ENCODE peak calls at places on chromosomes 3 and 15, in nine cellular contexts. A is uterus, P is thoracic aorta, T is upper lobe of left lung, K is fibroblast of lung, E is HFF-Myc, I is IMR-90, Q is endodermal cell, B is skeletal muscle cell. D is an unnamed sample.

GRCh38 chr15:65653341-65653740 is 31.6 kb downstream of the SLC24A1 start:
- DNase-seq in E (no peak), Q (no peak), A (no peak), K (peak; percentile 38), P (no peak), T (no peak), B (no peak), I (peak; percentile 64), D (no peak)

GRCh38 chr15:28115871-28116270 is 16.8 kb upstream of the OCA2 start:
- DNase-seq in B (no peak), T (no peak), I (no peak), A (no peak), E (no peak), P (no peak), K (no peak), Q (no peak), D (no peak)

GRCh38 chr15:35757323-35757722 is 211.4 kb upstream of the DPH6 start:
- DNase-seq in Q (no peak), A (no peak), T (no peak), K (no peak), P (no peak), B (no peak), E (no peak), I (no peak), D (no peak)

GRCh38 chr3:105394177-105394576 is 27.5 kb downstream of the ALCAM start:
- DNase-seq in I (no peak), K (peak; percentile 95), E (no peak), A (no peak), B (peak; percentile 68), P (no peak), Q (peak; percentile 43), T (no peak), D (no peak)

GRCh38 chr3:40876496-40876895 is 322.8 kb upstream of the CTNNB1 start:
- DNase-seq in K (peak; percentile 35), P (no peak), I (no peak), B (no peak), E (no peak), A (no peak), T (no peak), Q (no peak), D (no peak)

GRCh38 chr15:88900309-88900981 is 5.1 kb upstream of the HAPLN3 start:
- DNase-seq in T (no peak), P (no peak), I (peak; percentile 58), Q (no peak), B (no peak), E (no peak), K (peak; percentile 78), A (no peak), D (no peak)

GRCh38 chr15:31306426-31307269 is 20.0 kb upstream of the KLF13 start:
- DNase-seq in P (no peak), T (no peak), B (no peak), A (no peak), I (no peak), Q (peak; percentile 96), K (peak; percentile 33), E (no peak), D (peak; percentile 46)

GRCh38 chr3:10357095-10357494 is 36.2 kb upstream of the SEC13 start:
- DNase-seq in E (no peak), B (no peak), P (no peak), A (no peak), T (no peak), Q (no peak), I (no peak), K (no peak), D (no peak)

GRCh38 chr3:71486831-71487230 is 96.7 kb downstream of the FOXP1 start:
- DNase-seq in A (no peak), I (no peak), Q (no peak), P (no peak), T (no peak), K (no peak), B (no peak), E (no peak), D (no peak)

GRCh38 chr15:51775967-51776816 is 24.8 kb downstream of the TMOD2 start:
- DNase-seq in B (no peak), A (peak; percentile 54), P (no peak), K (peak; percentile 30), T (peak; percentile 42), Q (peak; percentile 88), E (no peak), I (peak; percentile 55), D (peak; percentile 29)

GRCh38 chr3:97917813-97918536 is 54.3 kb downstream of the RIOX2 start:
- DNase-seq in I (peak; percentile 69), Q (no peak), P (no peak), E (no peak), B (peak; percentile 33), A (no peak), T (no peak), K (peak; percentile 47), D (no peak)

GRCh38 chr3:186760141-186760813 is 23.1 kb upstream of the EIF4A2 start:
- DNase-seq in Q (no peak), A (no peak), B (no peak), I (no peak), E (no peak), K (no peak), P (no peak), T (no peak), D (no peak)

GRCh38 chr3:38020342-38020726 is 9.1 kb downstream of the PLCD1 start:
- DNase-seq in K (no peak), I (no peak), A (no peak), P (no peak), B (no peak), E (no peak), T (no peak), Q (peak; percentile 19), D (no peak)

GRCh38 chr3:38019658-38020341 is 9.6 kb downstream of the PLCD1 start:
- DNase-seq in P (no peak), A (no peak), I (no peak), B (no peak), Q (peak; percentile 10), E (no peak), T (no peak), K (no peak), D (no peak)

GRCh38 chr3:38021196-38021595 is 8.2 kb downstream of the PLCD1 start:
- DNase-seq in I (no peak), A (no peak), E (no peak), P (no peak), T (no peak), K (no peak), Q (peak; percentile 16), B (no peak), D (no peak)

GRCh38 chr3:38022301-38022700 is 7.1 kb downstream of the PLCD1 start:
- DNase-seq in P (no peak), T (no peak), Q (no peak), A (no peak), B (no peak), E (no peak), I (no peak), K (no peak), D (no peak)

DNA sequence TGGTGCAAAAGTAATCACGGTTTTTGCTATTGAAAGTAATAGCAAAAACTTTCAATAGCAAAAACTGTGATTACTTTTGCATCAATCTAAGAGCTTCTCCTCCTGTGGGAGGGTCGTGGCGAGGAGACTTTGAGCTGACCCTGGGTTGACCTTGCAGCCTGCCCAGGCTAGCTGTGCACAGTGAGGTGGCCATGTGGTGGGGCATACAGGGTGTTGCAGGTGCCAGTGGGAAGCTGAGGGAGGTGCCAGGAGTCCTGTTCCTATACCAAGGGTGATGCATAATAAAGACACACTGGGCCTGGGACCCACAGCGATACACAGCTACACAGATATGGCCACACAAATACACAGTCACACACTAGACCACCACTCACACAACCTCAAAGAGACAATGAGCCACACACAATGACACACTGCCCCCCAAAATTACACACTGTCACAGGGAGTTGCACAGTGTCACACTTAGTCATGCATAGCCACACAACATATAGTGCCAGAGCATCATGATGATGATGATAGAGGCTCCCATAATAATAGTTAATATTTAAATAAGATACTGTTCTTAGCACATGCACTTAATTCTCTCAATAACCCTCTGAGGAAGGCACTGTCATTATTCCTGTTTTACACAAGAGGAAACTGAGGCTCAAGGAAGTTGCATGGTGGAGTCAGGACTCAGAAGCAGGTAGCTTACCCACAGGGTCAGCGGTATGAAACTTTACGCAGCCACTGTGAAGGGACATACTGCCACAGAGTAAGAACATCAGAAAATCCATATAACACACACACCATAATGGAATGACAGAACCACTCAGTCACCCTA is 6.3 kb downstream of the PLCD1 start:
- DNase-seq in P (no peak), T (no peak), A (no peak), E (no peak), K (no peak), Q (no peak), B (no peak), I (no peak), D (no peak)
- H3K4me3 ChIP-seq in P (no peak overlapping the region), T (peak overlapping the region; percentile 81), A (no peak overlapping the region), E (peak overlapping the region; percentile 46), K (no peak overlapping the region), Q (peak overlapping the region; percentile 84), B (no peak overlapping the region), I (no peak overlapping the region), D (no peak overlapping the region)

GRCh38 chr15:79432345-79433311 is 492 bp downstream of the MINAR1 start:
- DNase-seq in A (no peak), I (no peak), K (no peak), Q (peak; percentile 85), T (no peak), E (no peak), P (no peak), B (no peak), D (no peak)
- H3K4me3 ChIP-seq in A (no peak overlapping the region), I (peak overlapping the region; percentile 65), K (peak overlapping the region; percentile 22), Q (peak overlapping the region; percentile 79), T (peak overlapping the region; percentile 35), E (peak overlapping the region; percentile 45), P (peak overlapping the region; percentile 76), B (peak overlapping the region; percentile 58), D (no peak overlapping the region)

GRCh38 chr15:83685864-83686263 is 31.9 kb downstream of the ADAMTSL3 start:
- DNase-seq in Q (no peak), P (no peak), T (no peak), B (no peak), K (no peak), I (no peak), E (no peak), A (peak; percentile 84), D (no peak)
- H3K4me3 ChIP-seq in Q (no peak overlapping the region), P (peak overlapping the region; percentile 12), T (no peak overlapping the region), B (no peak overlapping the region), K (no peak overlapping the region), I (no peak overlapping the region), E (no peak overlapping the region), A (peak overlapping the region; percentile 14), D (no peak overlapping the region)

DNA sequence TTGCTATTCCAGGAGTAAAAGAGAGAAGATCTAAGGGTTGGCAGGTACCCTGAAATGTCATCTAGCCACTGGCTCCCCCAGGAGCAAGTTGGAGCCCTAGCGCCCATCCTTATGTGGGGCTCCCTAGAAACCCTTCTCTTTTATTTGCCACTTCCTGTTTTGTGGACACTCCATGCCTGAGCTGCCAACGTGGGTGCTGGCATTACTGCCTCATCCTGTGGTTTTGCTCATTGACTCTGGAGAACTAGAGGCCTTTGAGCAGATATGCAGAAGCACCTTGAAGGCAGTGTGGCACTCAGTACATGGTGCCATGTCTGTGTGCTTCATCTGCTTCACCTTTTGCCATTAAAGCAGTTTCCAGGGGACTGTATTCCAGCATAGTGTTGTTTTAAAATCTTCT is 8.1 kb downstream of the EDEM1 start:
- DNase-seq in B (no peak), P (no peak), A (no peak), K (peak; percentile 31), I (no peak), T (peak; percentile 72), E (no peak), Q (no peak), D (peak; percentile 88)
- H3K4me3 ChIP-seq in B (no peak overlapping the region), P (no peak overlapping the region), A (no peak overlapping the region), K (no peak overlapping the region), I (no peak overlapping the region), T (no peak overlapping the region), E (no peak overlapping the region), Q (no peak overlapping the region), D (peak overlapping the region; percentile 1)

D was measured in Jurkat, Clone E6-1.